ENCODE peak calls at places on chromosome 16, in ten cellular contexts. M is AG04450; V is pancreas; L is CD8-positive, alpha-beta memory T cell; W is breast epithelium; P is ovary; X is stomach; O is kidney; N is K562; G is OCI-LY7. D is an unnamed sample.

GRCh38 chr16:69848635-69849545 is 86.8 kb downstream of the WWP2 start:
- DNase-seq in M (peak; percentile 84), V (peak; percentile 86), L (no peak), W (peak; percentile 83), P (peak; percentile 82), X (peak; percentile 78), O (peak; percentile 92), N (no peak), G (no peak), D (peak; percentile 14)

GRCh38 chr16:20327444-20328041 is at the start of gene GP2:
- DNase-seq in M (no peak), V (peak; percentile 75), L (no peak), W (no peak), P (no peak), X (peak; percentile 50), O (no peak), N (no peak), G (no peak), D (no peak)

GRCh38 chr16:9123871-9124270 is 32.4 kb downstream of the HAPSTR1 start:
- DNase-seq in M (no peak), V (peak; percentile 75), L (no peak), W (peak; percentile 75), P (no peak), X (peak; percentile 85), O (peak; percentile 89), N (no peak), G (no peak), D (no peak)

GRCh38 chr16:82070656-82071369 is 35.8 kb downstream of the HSD17B2 start:
- DNase-seq in M (peak; percentile 26), V (no peak), L (no peak), W (no peak), P (no peak), X (no peak), O (no peak), N (no peak), G (no peak), D (peak; percentile 92)

GRCh38 chr16:17194190-17194780 is 276.5 kb downstream of the XYLT1 start:
- DNase-seq in M (no peak), V (peak; percentile 70), L (peak; percentile 32), W (no peak), P (peak; percentile 47), X (peak; percentile 65), O (peak; percentile 74), N (peak; percentile 75), G (peak; percentile 55), D (no peak)

GRCh38 chr16:14286381-14287230 is 215.5 kb downstream of the MRTFB start:
- DNase-seq in M (no peak), V (no peak), L (no peak), W (no peak), P (peak; percentile 45), X (no peak), O (no peak), N (no peak), G (peak; percentile 75), D (no peak)

GRCh38 chr16:50291719-50292565 is 25.6 kb downstream of the ADCY7 start:
- DNase-seq in M (no peak), V (no peak), L (no peak), W (no peak), P (no peak), X (no peak), O (no peak), N (no peak), G (no peak), D (no peak)

GRCh38 chr16:48503779-48504178 is 106.2 kb downstream of the N4BP1 start:
- DNase-seq in M (peak; percentile 82), V (peak; percentile 42), L (no peak), W (no peak), P (peak; percentile 72), X (no peak), O (no peak), N (no peak), G (no peak), D (no peak)

GRCh38 chr16:13795131-13795530 is 124.8 kb upstream of the ERCC4 start:
- DNase-seq in M (no peak), V (no peak), L (no peak), W (no peak), P (no peak), X (no peak), O (no peak), N (no peak), G (no peak), D (no peak)

GRCh38 chr16:69767459-69768229 is 5.5 kb downstream of the WWP2 start:
- DNase-seq in M (no peak), V (no peak), L (no peak), W (no peak), P (no peak), X (no peak), O (no peak), N (no peak), G (no peak), D (no peak)

GRCh38 chr16:12288537-12289174 is 312.1 kb downstream of the SNX29 start:
- DNase-seq in M (no peak), V (no peak), L (no peak), W (no peak), P (no peak), X (no peak), O (no peak), N (no peak), G (no peak), D (no peak)

GRCh38 chr16:86809458-86809955 is 231.2 kb downstream of the FOXL1 start:
- DNase-seq in M (peak; percentile 55), V (no peak), L (no peak), W (no peak), P (no peak), X (no peak), O (no peak), N (no peak), G (no peak), D (peak; percentile 57)

GRCh38 chr16:9091867-9092281 is 430 bp downstream of the HAPSTR1 start:
- DNase-seq in M (no peak), V (peak; percentile 72), L (no peak), W (peak; percentile 55), P (no peak), X (peak; percentile 41), O (peak; percentile 90), N (no peak), G (peak; percentile 57), D (no peak)

GRCh38 chr16:6827931-6828330 is 504.7 kb upstream of the RBFOX1 start:
- DNase-seq in M (no peak), V (no peak), L (no peak), W (no peak), P (no peak), X (no peak), O (no peak), N (no peak), G (no peak), D (no peak)

GRCh38 chr16:1471569-1472194 is 3.1 kb downstream of the CLCN7 start:
- DNase-seq in M (no peak), V (no peak), L (no peak), W (no peak), P (no peak), X (no peak), O (no peak), N (no peak), G (no peak), D (no peak)
- H3K27ac ChIP-seq in M (no peak overlapping the region), V (no peak overlapping the region), L (no peak overlapping the region), W (no peak overlapping the region), P (no peak overlapping the region), X (no peak overlapping the region), O (peak overlapping the region; percentile 9), N (peak overlapping the region; percentile 70), G (no peak overlapping the region), D (no peak overlapping the region)

DNA sequence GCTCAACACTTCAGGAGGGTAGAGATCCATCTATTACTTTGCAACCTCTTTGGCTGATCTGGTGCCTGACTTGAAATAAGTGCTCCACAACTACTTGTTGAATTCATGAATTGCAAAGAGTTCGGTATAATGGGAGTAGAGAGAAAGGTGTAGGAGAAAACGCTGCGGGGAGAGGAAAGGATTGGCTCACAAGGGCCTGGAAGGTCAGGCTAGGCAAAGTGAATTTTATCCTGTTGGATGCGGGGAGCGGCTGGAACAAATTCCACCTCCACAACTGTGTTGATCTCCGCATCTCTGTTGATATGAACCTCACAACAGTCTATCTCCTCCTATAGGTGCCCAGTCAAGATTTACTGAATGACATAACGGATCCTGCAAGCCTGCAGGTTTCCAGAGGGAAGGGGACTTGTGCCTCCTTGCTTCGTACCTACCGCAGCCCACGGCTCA is 685 bp downstream of the SLX4 start:
- DNase-seq in M (no peak), V (no peak), L (no peak), W (no peak), P (no peak), X (no peak), O (no peak), N (no peak), G (no peak), D (no peak)
- H3K27ac ChIP-seq in M (no peak overlapping the region), V (peak overlapping the region; percentile 64), L (peak overlapping the region; percentile 83), W (peak overlapping the region; percentile 68), P (no peak overlapping the region), X (peak overlapping the region; percentile 84), O (no peak overlapping the region), N (peak overlapping the region; percentile 84), G (peak overlapping the region; percentile 70), D (peak overlapping the region; percentile 73)

DNA sequence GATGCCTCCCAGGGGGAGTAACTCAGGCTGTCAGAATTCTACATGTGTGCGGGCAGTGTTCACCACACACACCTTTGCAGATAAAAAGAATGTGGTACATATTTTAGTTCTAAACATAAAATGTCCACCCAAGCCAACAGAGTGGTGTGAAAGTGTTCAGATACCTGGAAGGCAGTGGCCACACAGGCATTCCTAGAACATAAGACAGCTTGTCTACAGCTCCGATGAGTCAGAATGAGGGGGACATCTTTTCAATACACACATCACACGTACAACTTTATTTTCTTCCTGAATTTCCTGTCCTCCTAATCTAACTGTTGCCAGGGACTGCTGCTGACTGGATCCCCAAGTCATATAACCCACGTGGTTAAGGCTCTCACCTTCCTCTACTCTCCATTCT is 142.3 kb downstream of the ZFHX3 start:
- DNase-seq in M (no peak), V (no peak), L (no peak), W (no peak), P (no peak), X (no peak), O (no peak), N (no peak), G (no peak), D (peak; percentile 40)
- H3K27ac ChIP-seq in M (no peak overlapping the region), V (no peak overlapping the region), L (no peak overlapping the region), W (no peak overlapping the region), P (no peak overlapping the region), X (no peak overlapping the region), O (no peak overlapping the region), N (no peak overlapping the region), G (no peak overlapping the region), D (peak overlapping the region; percentile 3)

GRCh38 chr16:85398688-85399582 is 214.2 kb upstream of the GSE1 start:
- DNase-seq in M (no peak), V (no peak), L (no peak), W (no peak), P (peak; percentile 12), X (no peak), O (peak; percentile 37), N (no peak), G (no peak), D (no peak)

GRCh38 chr16:85395913-85396878 is 216.9 kb upstream of the GSE1 start:
- DNase-seq in M (no peak), V (peak; percentile 33), L (no peak), W (no peak), P (peak; percentile 62), X (no peak), O (peak; percentile 87), N (no peak), G (no peak), D (peak; percentile 44)

GRCh38 chr16:85395207-85395912 is 217.8 kb upstream of the GSE1 start:
- DNase-seq in M (peak; percentile 96), V (peak; percentile 69), L (no peak), W (no peak), P (peak; percentile 84), X (peak; percentile 71), O (peak; percentile 96), N (peak; percentile 80), G (no peak), D (peak; percentile 82)

GRCh38 chr16:85398050-85398451 is 215.1 kb upstream of the GSE1 start:
- DNase-seq in M (no peak), V (no peak), L (no peak), W (no peak), P (peak; percentile 21), X (no peak), O (no peak), N (no peak), G (no peak), D (no peak)

GRCh38 chr16:85396879-85397871 is 215.9 kb upstream of the GSE1 start:
- DNase-seq in M (no peak), V (peak; percentile 26), L (no peak), W (no peak), P (peak; percentile 32), X (no peak), O (peak; percentile 65), N (peak; percentile 81), G (peak; percentile 76), D (no peak)
- H3K27ac ChIP-seq in M (no peak overlapping the region), V (no peak overlapping the region), L (no peak overlapping the region), W (peak overlapping the region; percentile 63), P (no peak overlapping the region), X (no peak overlapping the region), O (no peak overlapping the region), N (no peak overlapping the region), G (no peak overlapping the region), D (peak overlapping the region; percentile 87)

D was measured in epithelial cell of prostate.